ENCODE peak calls at places on chromosomes 6 and 20, in eight cellular contexts. K is A549, M is uterus, W is IMR-90, D is sigmoid colon, Z is ovary, P is adrenal gland, R is tibial nerve. O is an unnamed sample.

GRCh38 chr6:169445661-169446581 is 192.3 kb upstream of the THBS2 start:
- DNase-seq in P (no peak), M (no peak), W (no peak), K (no peak), D (no peak), Z (no peak), R (no peak), O (no peak)

GRCh38 chr6:119978274-119978889 is 628.8 kb upstream of the MAN1A1 start:
- DNase-seq in M (no peak), Z (no peak), D (no peak), R (peak; percentile 22), K (no peak), W (peak; percentile 26), P (no peak), O (no peak)

GRCh38 chr6:134738486-134738885 is 211.4 kb downstream of the ALDH8A1 start:
- DNase-seq in R (no peak), P (no peak), M (no peak), W (no peak), Z (no peak), K (no peak), D (no peak), O (no peak)

GRCh38 chr20:22456109-22456508 is 128.3 kb downstream of the FOXA2 start:
- DNase-seq in K (no peak), W (no peak), D (no peak), Z (no peak), M (no peak), R (no peak), P (no peak), O (no peak)

GRCh38 chr20:62795023-62795761 is 1.1 kb upstream of the MRGBP start:
- DNase-seq in Z (peak; percentile 65), P (peak; percentile 53), W (peak; percentile 49), K (peak; percentile 71), M (peak; percentile 55), D (no peak), R (peak; percentile 42), O (peak; percentile 82)

GRCh38 chr6:92559002-92559401 is 860.4 kb downstream of the EPHA7 start:
- DNase-seq in W (no peak), K (no peak), Z (no peak), M (no peak), P (no peak), R (no peak), D (no peak), O (no peak)

GRCh38 chr6:33655155-33655554 is 34.0 kb downstream of the ITPR3 start:
- DNase-seq in P (no peak), W (no peak), Z (no peak), D (no peak), R (no peak), M (no peak), K (no peak), O (no peak)

GRCh38 chr6:157550114-157550989 is 169.4 kb downstream of the ZDHHC14 start:
- DNase-seq in R (no peak), Z (no peak), M (no peak), P (no peak), D (no peak), W (no peak), K (no peak), O (no peak)

GRCh38 chr20:63142933-63143332 is 73.0 kb downstream of the YTHDF1 start:
- DNase-seq in M (no peak), W (no peak), Z (no peak), R (no peak), D (no peak), K (no peak), P (no peak), O (peak; percentile 10)

GRCh38 chr6:38117281-38117680 is 297.8 kb downstream of the ZFAND3 start:
- DNase-seq in R (no peak), K (no peak), W (peak; percentile 56), M (no peak), Z (no peak), P (no peak), D (no peak), O (no peak)

GRCh38 chr6:33427585-33428218 is 7.8 kb downstream of the SYNGAP1 start:
- DNase-seq in R (no peak), D (peak; percentile 85), M (peak; percentile 61), W (no peak), P (peak; percentile 65), Z (peak; percentile 65), K (peak; percentile 51), O (peak; percentile 52)

GRCh38 chr6:145838305-145838704 is 23.7 kb upstream of the FBXO30 start:
- DNase-seq in K (no peak), D (no peak), M (no peak), Z (no peak), W (no peak), P (no peak), R (no peak), O (no peak)

GRCh38 chr20:884983-885952 is 30.9 kb downstream of the ANGPT4 start:
- DNase-seq in R (peak; percentile 36), D (no peak), K (no peak), M (peak; percentile 21), P (no peak), Z (peak; percentile 79), W (peak; percentile 26), O (peak; percentile 79)

GRCh38 chr6:6821639-6822261 is 233.2 kb downstream of the LY86 start:
- DNase-seq in D (no peak), Z (no peak), P (no peak), R (no peak), K (no peak), W (no peak), M (no peak), O (no peak)

GRCh38 chr20:48284837-48285236 is 499.6 kb upstream of the SULF2 start:
- DNase-seq in R (no peak), D (no peak), Z (no peak), P (no peak), M (no peak), W (peak; percentile 75), K (no peak), O (no peak)

GRCh38 chr20:48215536-48215935 is 430.3 kb upstream of the SULF2 start:
- DNase-seq in R (no peak), M (no peak), Z (no peak), P (no peak), W (no peak), K (no peak), D (no peak), O (no peak)

GRCh38 chr20:19774086-19774933 is 16.3 kb downstream of the RIN2 start:
- DNase-seq in D (no peak), K (no peak), Z (no peak), W (no peak), M (no peak), P (no peak), R (no peak), O (no peak)

GRCh38 chr6:51618563-51618962 is 468.9 kb downstream of the PKHD1 start:
- DNase-seq in P (no peak), W (no peak), M (no peak), Z (no peak), D (no peak), R (no peak), K (no peak), O (no peak)

GRCh38 chr6:106961801-106962200 is 12.7 kb downstream of the CD24 start:
- DNase-seq in D (no peak), W (no peak), P (no peak), R (no peak), Z (no peak), K (no peak), M (no peak), O (no peak)

GRCh38 chr6:5053864-5054426 is 31.2 kb upstream of the PPP1R3G start:
- DNase-seq in M (no peak), K (no peak), R (no peak), P (no peak), D (no peak), W (no peak), Z (no peak), O (no peak)

GRCh38 chr6:46985943-46986342 is 56.2 kb downstream of the ADGRF1 start:
- DNase-seq in P (no peak), D (no peak), R (no peak), K (no peak), W (no peak), Z (no peak), M (no peak), O (no peak)

GRCh38 chr20:37096415-37097039 is 730 bp upstream of the RBL1 start:
- DNase-seq in K (no peak), R (no peak), P (no peak), W (no peak), M (no peak), D (no peak), Z (no peak), O (no peak)

GRCh38 chr6:5095236-5095635 is 10.1 kb downstream of the PPP1R3G start:
- DNase-seq in D (no peak), W (peak; percentile 71), K (no peak), M (no peak), R (no peak), Z (no peak), P (no peak), O (no peak)

GRCh38 chr6:141326925-141327324 is 805.8 kb upstream of the GJE1 start:
- DNase-seq in W (no peak), P (no peak), K (no peak), D (no peak), Z (no peak), M (no peak), R (no peak), O (no peak)
- H3K4me3 ChIP-seq in W (peak overlapping the region; percentile 14), P (no peak overlapping the region), K (peak overlapping the region; percentile 28), D (peak overlapping the region; percentile 15), Z (no peak overlapping the region), M (no peak overlapping the region), R (peak overlapping the region; percentile 41), O (peak overlapping the region; percentile 43)

GRCh38 chr6:36608788-36609563 is 14.8 kb downstream of the SRSF3 start:
- DNase-seq in K (no peak), D (peak; percentile 46), W (no peak), M (no peak), Z (no peak), R (no peak), P (no peak), O (no peak)
- TF ChIP-seq POLR2A in K (no peak), D (no peak), W (no peak), M (no peak), Z (no peak), R (no peak), P (no peak), O (no peak)

GRCh38 chr6:25136879-25137278 is 142.3 kb upstream of the CARMIL1 start:
- DNase-seq in R (peak; percentile 23), P (peak; percentile 28), D (no peak), K (no peak), W (no peak), M (no peak), Z (peak; percentile 27), O (peak; percentile 52)
- H3K27ac ChIP-seq in R (peak overlapping the region; percentile 81), P (no peak overlapping the region), D (peak overlapping the region; percentile 81), K (no peak overlapping the region), W (no peak overlapping the region), M (peak overlapping the region; percentile 92), Z (peak overlapping the region; percentile 9), O (peak overlapping the region; percentile 85)

DNA sequence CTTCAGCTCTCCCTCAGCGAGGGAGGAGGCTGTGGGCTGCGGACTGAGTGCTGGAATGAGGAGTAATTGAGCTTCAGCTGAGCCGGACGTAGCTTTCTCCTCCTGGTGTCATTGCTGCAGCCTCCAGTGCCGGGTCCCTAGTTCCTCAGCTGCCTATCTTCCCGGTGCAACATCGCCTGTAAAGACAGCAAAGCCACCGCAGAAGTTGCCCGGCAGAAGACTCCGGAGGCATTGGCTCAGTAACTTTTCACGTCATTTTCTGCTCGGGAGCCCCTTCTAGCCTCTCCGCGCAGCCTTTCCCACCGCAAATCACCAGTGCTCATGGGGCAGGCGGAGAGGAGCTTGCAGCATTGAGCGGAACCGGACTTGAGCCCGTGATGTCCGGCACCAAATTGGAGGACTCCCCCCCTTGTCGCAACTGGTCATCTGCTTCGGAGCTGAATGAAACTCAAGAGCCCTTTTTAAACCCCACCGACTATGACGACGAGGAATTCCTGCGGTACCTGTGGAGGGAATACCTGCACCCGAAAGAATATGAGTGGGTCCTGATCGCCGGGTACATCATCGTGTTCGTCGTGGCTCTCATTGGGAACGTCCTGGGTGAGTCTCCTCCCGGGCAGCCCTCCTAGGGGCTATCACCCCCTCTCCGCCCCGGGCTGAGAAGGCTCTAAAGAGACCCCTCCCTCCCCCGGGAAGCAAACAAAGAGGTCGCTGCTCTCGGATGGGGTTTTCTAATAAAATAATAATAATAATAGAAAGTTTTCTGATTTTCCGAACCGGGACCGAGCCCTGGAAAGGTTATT is at the start of gene HCRTR2:
- DNase-seq in D (no peak), R (no peak), K (no peak), Z (no peak), W (peak; percentile 1), P (no peak), M (no peak), O (no peak)
- H3K4me3 ChIP-seq in D (no peak within 1 kb of the TSS), R (peak within 1 kb of the TSS; percentile 32), K (no peak within 1 kb of the TSS), Z (no peak within 1 kb of the TSS), W (no peak within 1 kb of the TSS), P (no peak within 1 kb of the TSS), M (no peak within 1 kb of the TSS), O (no peak within 1 kb of the TSS)